ENCODE peak calls at places on chromosomes 16 and 17, in eight cellular contexts. One of them, this sample, is unnamed.

GRCh38 chr17:53628011-53628410 is 194.7 kb upstream of the KIF2B start:
- DNase-seq in CD8-positive, alpha-beta T cell: no peak
- DNase-seq in mucosa of descending colon: no peak
- DNase-seq in suprapubic skin: no peak
- DNase-seq in OCI-LY7: no peak
- DNase-seq in mesenchymal stem cell: peak; percentile 30
- DNase-seq in tibial nerve: no peak
- DNase-seq in heart right ventricle: no peak
- DNase-seq in this sample: no peak

GRCh38 chr17:35807371-35808144 is 1.7 kb upstream of the TAF15 start:
- DNase-seq in CD8-positive, alpha-beta T cell: no peak
- DNase-seq in mucosa of descending colon: no peak
- DNase-seq in suprapubic skin: no peak
- DNase-seq in OCI-LY7: no peak
- DNase-seq in mesenchymal stem cell: peak; percentile 59
- DNase-seq in tibial nerve: no peak
- DNase-seq in heart right ventricle: no peak
- DNase-seq in this sample: no peak

GRCh38 chr16:22898874-22899348 is 84.9 kb downstream of the HS3ST2 start:
- DNase-seq in CD8-positive, alpha-beta T cell: peak; percentile 29
- DNase-seq in mucosa of descending colon: no peak
- DNase-seq in suprapubic skin: peak; percentile 71
- DNase-seq in OCI-LY7: peak; percentile 63
- DNase-seq in mesenchymal stem cell: peak; percentile 35
- DNase-seq in tibial nerve: peak; percentile 33
- DNase-seq in heart right ventricle: peak; percentile 66
- DNase-seq in this sample: peak; percentile 5

GRCh38 chr17:4008082-4008435 is 43.8 kb upstream of the ATP2A3 start:
- DNase-seq in CD8-positive, alpha-beta T cell: no peak
- DNase-seq in mucosa of descending colon: no peak
- DNase-seq in suprapubic skin: no peak
- DNase-seq in OCI-LY7: no peak
- DNase-seq in mesenchymal stem cell: no peak
- DNase-seq in tibial nerve: no peak
- DNase-seq in heart right ventricle: no peak
- DNase-seq in this sample: no peak

GRCh38 chr16:11012841-11013240 is 68.5 kb downstream of the CLEC16A start:
- DNase-seq in CD8-positive, alpha-beta T cell: no peak
- DNase-seq in mucosa of descending colon: no peak
- DNase-seq in suprapubic skin: no peak
- DNase-seq in OCI-LY7: no peak
- DNase-seq in mesenchymal stem cell: no peak
- DNase-seq in tibial nerve: no peak
- DNase-seq in heart right ventricle: no peak
- DNase-seq in this sample: no peak

GRCh38 chr16:67388191-67388590 is 5.1 kb downstream of the TPPP3 start:
- DNase-seq in CD8-positive, alpha-beta T cell: no peak
- DNase-seq in mucosa of descending colon: no peak
- DNase-seq in suprapubic skin: no peak
- DNase-seq in OCI-LY7: no peak
- DNase-seq in mesenchymal stem cell: no peak
- DNase-seq in tibial nerve: no peak
- DNase-seq in heart right ventricle: no peak
- DNase-seq in this sample: no peak

GRCh38 chr17:21394265-21394664 is 18.1 kb downstream of the KCNJ12 start:
- DNase-seq in CD8-positive, alpha-beta T cell: no peak
- DNase-seq in mucosa of descending colon: no peak
- DNase-seq in suprapubic skin: no peak
- DNase-seq in OCI-LY7: no peak
- DNase-seq in mesenchymal stem cell: no peak
- DNase-seq in tibial nerve: no peak
- DNase-seq in heart right ventricle: no peak
- DNase-seq in this sample: no peak

GRCh38 chr17:12492450-12492849 is 173.2 kb upstream of the MYOCD start:
- DNase-seq in CD8-positive, alpha-beta T cell: no peak
- DNase-seq in mucosa of descending colon: no peak
- DNase-seq in suprapubic skin: no peak
- DNase-seq in OCI-LY7: no peak
- DNase-seq in mesenchymal stem cell: no peak
- DNase-seq in tibial nerve: no peak
- DNase-seq in heart right ventricle: no peak
- DNase-seq in this sample: no peak

GRCh38 chr16:84933774-84934571 is 77.4 kb downstream of the ZDHHC7 start:
- DNase-seq in CD8-positive, alpha-beta T cell: no peak
- DNase-seq in mucosa of descending colon: no peak
- DNase-seq in suprapubic skin: peak; percentile 83
- DNase-seq in OCI-LY7: no peak
- DNase-seq in mesenchymal stem cell: no peak
- DNase-seq in tibial nerve: peak; percentile 69
- DNase-seq in heart right ventricle: peak; percentile 86
- DNase-seq in this sample: no peak

GRCh38 chr16:51592535-51592934 is 441.5 kb upstream of the SALL1 start:
- DNase-seq in CD8-positive, alpha-beta T cell: no peak
- DNase-seq in mucosa of descending colon: no peak
- DNase-seq in suprapubic skin: no peak
- DNase-seq in OCI-LY7: no peak
- DNase-seq in mesenchymal stem cell: no peak
- DNase-seq in tibial nerve: no peak
- DNase-seq in heart right ventricle: no peak
- DNase-seq in this sample: no peak

GRCh38 chr17:70017112-70017511 is 57.9 kb upstream of the KCNJ16 start:
- DNase-seq in CD8-positive, alpha-beta T cell: no peak
- DNase-seq in mucosa of descending colon: no peak
- DNase-seq in suprapubic skin: no peak
- DNase-seq in OCI-LY7: no peak
- DNase-seq in mesenchymal stem cell: no peak
- DNase-seq in tibial nerve: no peak
- DNase-seq in heart right ventricle: no peak
- DNase-seq in this sample: no peak

GRCh38 chr17:48972749-48973097 is 4.3 kb upstream of the GIP start:
- DNase-seq in CD8-positive, alpha-beta T cell: no peak
- DNase-seq in mucosa of descending colon: no peak
- DNase-seq in suprapubic skin: peak; percentile 3
- DNase-seq in OCI-LY7: no peak
- DNase-seq in mesenchymal stem cell: no peak
- DNase-seq in tibial nerve: no peak
- DNase-seq in heart right ventricle: no peak
- DNase-seq in this sample: no peak
- H3K4me3 ChIP-seq in CD8-positive, alpha-beta T cell: no peak overlapping the region
- H3K4me3 ChIP-seq in mucosa of descending colon: no peak overlapping the region
- H3K4me3 ChIP-seq in suprapubic skin: no peak overlapping the region
- H3K4me3 ChIP-seq in OCI-LY7: no peak overlapping the region
- H3K4me3 ChIP-seq in mesenchymal stem cell: no peak overlapping the region
- H3K4me3 ChIP-seq in tibial nerve: no peak overlapping the region
- H3K4me3 ChIP-seq in heart right ventricle: no peak overlapping the region
- H3K4me3 ChIP-seq in this sample: no peak overlapping the region

DNA sequence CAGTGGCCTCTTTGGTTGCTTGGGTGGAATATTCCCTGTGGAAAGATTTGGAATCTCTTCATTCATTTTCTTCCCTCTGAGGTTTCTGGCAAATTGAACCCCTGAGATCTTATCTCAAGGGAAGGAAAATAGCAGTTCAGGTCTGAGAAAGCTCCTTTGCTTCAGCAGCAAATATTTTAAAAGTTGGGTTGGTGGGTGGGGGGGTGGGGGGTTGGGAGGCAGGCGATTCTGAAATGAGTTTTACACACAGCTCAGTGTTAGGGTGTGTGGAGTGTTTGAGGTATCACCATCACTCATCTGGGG is 6.9 kb downstream of the TBX2 start:
- DNase-seq in CD8-positive, alpha-beta T cell: no peak
- DNase-seq in mucosa of descending colon: no peak
- DNase-seq in suprapubic skin: no peak
- DNase-seq in OCI-LY7: no peak
- DNase-seq in mesenchymal stem cell: no peak
- DNase-seq in tibial nerve: no peak
- DNase-seq in heart right ventricle: no peak
- DNase-seq in this sample: no peak
- H3K4me1 ChIP-seq in CD8-positive, alpha-beta T cell: peaks cover 59% of the 10 kb centered on the region
- H3K4me1 ChIP-seq in mucosa of descending colon: peaks cover 28% of the 10 kb centered on the region
- H3K4me1 ChIP-seq in suprapubic skin: peaks cover 58% of the 10 kb centered on the region
- H3K4me1 ChIP-seq in OCI-LY7: peaks cover 8% of the 10 kb centered on the region
- H3K4me1 ChIP-seq in mesenchymal stem cell: peaks cover 36% of the 10 kb centered on the region
- H3K4me1 ChIP-seq in tibial nerve: peaks cover 48% of the 10 kb centered on the region
- H3K4me1 ChIP-seq in heart right ventricle: peaks cover 55% of the 10 kb centered on the region
- H3K4me1 ChIP-seq in this sample: peaks cover 52% of the 10 kb centered on the region

DNA sequence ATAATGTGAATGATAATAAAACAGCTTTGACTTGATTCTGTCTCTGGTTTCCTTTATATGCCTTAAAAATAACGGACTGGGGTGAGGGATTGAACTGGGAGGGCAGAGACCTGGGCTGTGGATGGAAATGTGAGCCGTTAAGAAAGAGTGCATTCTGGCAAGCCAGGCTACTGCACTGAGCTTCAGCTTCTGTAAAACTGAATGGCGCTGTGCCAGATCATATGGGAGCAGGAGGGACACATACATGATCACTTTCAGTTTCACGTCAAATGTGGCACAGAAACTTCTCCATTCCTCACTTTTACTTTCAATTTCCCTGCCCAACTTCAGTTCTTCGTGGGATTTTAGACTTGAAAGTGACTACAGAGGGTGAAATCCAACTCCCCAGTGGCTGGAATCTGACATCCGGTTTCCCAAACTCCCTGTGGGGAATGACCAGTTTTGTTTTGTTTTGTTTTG is 1.1 kb downstream of the MT2A start:
- DNase-seq in CD8-positive, alpha-beta T cell: peak; percentile 60
- DNase-seq in mucosa of descending colon: peak; percentile 70
- DNase-seq in suprapubic skin: no peak
- DNase-seq in OCI-LY7: peak; percentile 80
- DNase-seq in mesenchymal stem cell: peak; percentile 98
- DNase-seq in tibial nerve: peak; percentile 61
- DNase-seq in heart right ventricle: no peak
- DNase-seq in this sample: peak; percentile 82
- H3K4me3 ChIP-seq in CD8-positive, alpha-beta T cell: peak overlapping the region; percentile 95
- H3K4me3 ChIP-seq in mucosa of descending colon: no peak overlapping the region
- H3K4me3 ChIP-seq in suprapubic skin: peak overlapping the region; percentile 73
- H3K4me3 ChIP-seq in OCI-LY7: peak overlapping the region; percentile 66
- H3K4me3 ChIP-seq in mesenchymal stem cell: no peak overlapping the region
- H3K4me3 ChIP-seq in tibial nerve: peak overlapping the region; percentile 69
- H3K4me3 ChIP-seq in heart right ventricle: peak overlapping the region; percentile 73
- H3K4me3 ChIP-seq in this sample: peak overlapping the region; percentile 94

GRCh38 chr17:38702166-38702899 is 2.7 kb upstream of the MLLT6 start:
- DNase-seq in CD8-positive, alpha-beta T cell: peak; percentile 73
- DNase-seq in mucosa of descending colon: peak; percentile 94
- DNase-seq in suprapubic skin: peak; percentile 93
- DNase-seq in OCI-LY7: peak; percentile 85
- DNase-seq in mesenchymal stem cell: peak; percentile 90
- DNase-seq in tibial nerve: peak; percentile 81
- DNase-seq in heart right ventricle: peak; percentile 90
- DNase-seq in this sample: peak; percentile 83

GRCh38 chr17:38702900-38703741 is 2.0 kb upstream of the MLLT6 start:
- DNase-seq in CD8-positive, alpha-beta T cell: no peak
- DNase-seq in mucosa of descending colon: peak; percentile 79
- DNase-seq in suprapubic skin: no peak
- DNase-seq in OCI-LY7: peak; percentile 52
- DNase-seq in mesenchymal stem cell: peak; percentile 8
- DNase-seq in tibial nerve: no peak
- DNase-seq in heart right ventricle: no peak
- DNase-seq in this sample: peak; percentile 19

GRCh38 chr17:38704645-38705522 is at the start of gene MLLT6:
- DNase-seq in CD8-positive, alpha-beta T cell: peak; percentile 76
- DNase-seq in mucosa of descending colon: peak; percentile 89
- DNase-seq in suprapubic skin: no peak
- DNase-seq in OCI-LY7: peak; percentile 89
- DNase-seq in mesenchymal stem cell: peak; percentile 85
- DNase-seq in tibial nerve: peak; percentile 72
- DNase-seq in heart right ventricle: peak; percentile 81
- DNase-seq in this sample: peak; percentile 85

GRCh38 chr17:38705523-38705802 is 390 bp downstream of the MLLT6 start:
- DNase-seq in CD8-positive, alpha-beta T cell: no peak
- DNase-seq in mucosa of descending colon: peak; percentile 72
- DNase-seq in suprapubic skin: no peak
- DNase-seq in OCI-LY7: peak; percentile 46
- DNase-seq in mesenchymal stem cell: no peak
- DNase-seq in tibial nerve: no peak
- DNase-seq in heart right ventricle: no peak
- DNase-seq in this sample: no peak

GRCh38 chr17:38703742-38704644 is 1.1 kb upstream of the MLLT6 start:
- DNase-seq in CD8-positive, alpha-beta T cell: peak; percentile 55
- DNase-seq in mucosa of descending colon: peak; percentile 96
- DNase-seq in suprapubic skin: peak; percentile 90
- DNase-seq in OCI-LY7: peak; percentile 94
- DNase-seq in mesenchymal stem cell: peak; percentile 45
- DNase-seq in tibial nerve: peak; percentile 57
- DNase-seq in heart right ventricle: peak; percentile 80
- DNase-seq in this sample: peak; percentile 52
- H3K4me1 ChIP-seq in CD8-positive, alpha-beta T cell: peaks cover 40% of the 10 kb centered on the region
- H3K4me1 ChIP-seq in mucosa of descending colon: peaks cover 12% of the 10 kb centered on the region
- H3K4me1 ChIP-seq in suprapubic skin: peaks cover 65% of the 10 kb centered on the region
- H3K4me1 ChIP-seq in OCI-LY7: peaks cover 38% of the 10 kb centered on the region
- H3K4me1 ChIP-seq in mesenchymal stem cell: peaks cover 46% of the 10 kb centered on the region
- H3K4me1 ChIP-seq in tibial nerve: peaks cover 16% of the 10 kb centered on the region
- H3K4me1 ChIP-seq in heart right ventricle: peaks cover 55% of the 10 kb centered on the region
- H3K4me1 ChIP-seq in this sample: peaks cover 53% of the 10 kb centered on the region

GRCh38 chr17:45146166-45146565 is 2.1 kb upstream of the HEXIM1 start:
- DNase-seq in CD8-positive, alpha-beta T cell: no peak
- DNase-seq in mucosa of descending colon: peak; percentile 66
- DNase-seq in suprapubic skin: no peak
- DNase-seq in OCI-LY7: no peak
- DNase-seq in mesenchymal stem cell: no peak
- DNase-seq in tibial nerve: no peak
- DNase-seq in heart right ventricle: no peak
- DNase-seq in this sample: no peak

GRCh38 chr17:45145035-45145389 is 3.3 kb upstream of the HEXIM1 start:
- DNase-seq in CD8-positive, alpha-beta T cell: no peak
- DNase-seq in mucosa of descending colon: no peak
- DNase-seq in suprapubic skin: no peak
- DNase-seq in OCI-LY7: no peak
- DNase-seq in mesenchymal stem cell: no peak
- DNase-seq in tibial nerve: no peak
- DNase-seq in heart right ventricle: no peak
- DNase-seq in this sample: peak; percentile 33

GRCh38 chr17:45144199-45145034 is 3.9 kb upstream of the HEXIM1 start:
- DNase-seq in CD8-positive, alpha-beta T cell: no peak
- DNase-seq in mucosa of descending colon: peak; percentile 73
- DNase-seq in suprapubic skin: peak; percentile 83
- DNase-seq in OCI-LY7: no peak
- DNase-seq in mesenchymal stem cell: no peak
- DNase-seq in tibial nerve: peak; percentile 33
- DNase-seq in heart right ventricle: peak; percentile 73
- DNase-seq in this sample: peak; percentile 36

GRCh38 chr17:45143101-45143670 is 5.1 kb upstream of the HEXIM1 start:
- DNase-seq in CD8-positive, alpha-beta T cell: no peak
- DNase-seq in mucosa of descending colon: no peak
- DNase-seq in suprapubic skin: no peak
- DNase-seq in OCI-LY7: no peak
- DNase-seq in mesenchymal stem cell: no peak
- DNase-seq in tibial nerve: no peak
- DNase-seq in heart right ventricle: no peak
- DNase-seq in this sample: no peak

GRCh38 chr17:45143767-45144198 is 4.5 kb upstream of the HEXIM1 start:
- DNase-seq in CD8-positive, alpha-beta T cell: no peak
- DNase-seq in mucosa of descending colon: peak; percentile 87
- DNase-seq in suprapubic skin: peak; percentile 96
- DNase-seq in OCI-LY7: no peak
- DNase-seq in mesenchymal stem cell: peak; percentile 57
- DNase-seq in tibial nerve: peak; percentile 88
- DNase-seq in heart right ventricle: peak; percentile 92
- DNase-seq in this sample: no peak
- H3K4me3 ChIP-seq in CD8-positive, alpha-beta T cell: peak overlapping the region; percentile 44
- H3K4me3 ChIP-seq in mucosa of descending colon: no peak overlapping the region
- H3K4me3 ChIP-seq in suprapubic skin: peak overlapping the region; percentile 60
- H3K4me3 ChIP-seq in OCI-LY7: no peak overlapping the region
- H3K4me3 ChIP-seq in mesenchymal stem cell: no peak overlapping the region
- H3K4me3 ChIP-seq in tibial nerve: peak overlapping the region; percentile 62
- H3K4me3 ChIP-seq in heart right ventricle: peak overlapping the region; percentile 62
- H3K4me3 ChIP-seq in this sample: no peak overlapping the region

This sample was measured in CD4-positive, alpha-beta memory T cell.